ENCODE peak calls at places on chromosomes 2 and 18, in eight cellular contexts. F is HT1080, N is NCI-H1694, J is AG04450, I is thoracic aorta, X is progenitor cell of endocrine pancreas, K is GM23248, V is NCI-H187 treated with DMSO at 0.1 percent for 48 hours. G is an unnamed sample.

GRCh38 chr2:107529146-107529545 is 297.5 kb upstream of the RGPD4 start:
- DNase-seq in F (peak), X (no peak), J (no peak), I (no peak), N (peak), K (peak), V (no peak), G (no peak)

GRCh38 chr2:160394153-160394552 is 99.5 kb downstream of the RBMS1 start:
- DNase-seq in F (no peak), J (no peak), X (no peak), N (no peak), I (no peak), V (no peak), K (no peak), G (no peak)

GRCh38 chr2:146927080-146927714 is 917.6 kb upstream of the ACVR2A start:
- DNase-seq in X (peak), J (no peak), V (no peak), K (peak), F (peak), N (peak), I (no peak), G (peak)

GRCh38 chr18:64403784-64404498 is 255.1 kb upstream of the LINC00305 start:
- DNase-seq in J (no peak), N (no peak), I (no peak), K (no peak), X (no peak), V (no peak), F (peak), G (no peak)

GRCh38 chr2:239252433-239253200 is 148.2 kb downstream of the HDAC4 start:
- DNase-seq in V (no peak), F (no peak), K (peak), I (no peak), N (no peak), J (no peak), X (no peak), G (no peak)

GRCh38 chr18:27966872-27967271 is 210.1 kb downstream of the CDH2 start:
- DNase-seq in V (no peak), F (no peak), K (peak), X (no peak), I (no peak), N (no peak), J (no peak), G (no peak)

GRCh38 chr2:73922681-73923080 is 4.0 kb upstream of the DGUOK start:
- DNase-seq in J (no peak), V (no peak), F (no peak), I (no peak), X (no peak), N (no peak), K (no peak), G (no peak)

GRCh38 chr2:190136259-190136658 is 73.7 kb upstream of the MSTN start:
- DNase-seq in N (no peak), K (no peak), X (no peak), V (no peak), J (no peak), F (no peak), I (no peak), G (no peak)

GRCh38 chr2:26172189-26172865 is 561 bp upstream of the GAREM2 start:
- DNase-seq in N (no peak), I (no peak), X (no peak), F (no peak), K (no peak), J (no peak), V (no peak), G (no peak)

GRCh38 chr2:96760986-96761832 is 507 bp downstream of the CNNM4 start:
- DNase-seq in V (no peak), I (no peak), X (no peak), N (no peak), F (no peak), K (peak), J (no peak), G (no peak)

GRCh38 chr2:38535745-38536506 is 66.8 kb downstream of the HNRNPLL start:
- DNase-seq in J (no peak), V (no peak), I (no peak), X (peak), F (no peak), K (peak), N (peak), G (peak)

GRCh38 chr2:151264157-151264835 is 2.6 kb upstream of the RBM43 start:
- DNase-seq in F (no peak), J (no peak), K (no peak), I (no peak), V (no peak), X (no peak), N (peak), G (no peak)

GRCh38 chr18:36593001-36593400 is 235.8 kb downstream of the TPGS2 start:
- DNase-seq in V (no peak), X (no peak), I (no peak), K (peak), J (no peak), N (no peak), F (peak), G (no peak)

GRCh38 chr2:1864301-1864980 is 120.1 kb upstream of the PXDN start:
- DNase-seq in I (no peak), X (no peak), K (no peak), V (no peak), J (no peak), F (no peak), N (no peak), G (no peak)

GRCh38 chr18:76686737-76687231 is 135.6 kb upstream of the ZNF236 start:
- DNase-seq in K (peak), V (no peak), N (no peak), I (no peak), X (peak), J (peak), F (peak), G (peak)

GRCh38 chr2:41597672-41598071 is 450.1 kb upstream of the PKDCC start:
- DNase-seq in I (no peak), K (no peak), J (no peak), V (no peak), F (no peak), X (no peak), N (no peak), G (no peak)

GRCh38 chr2:214126135-214126534 is 284.7 kb upstream of the VWC2L start:
- DNase-seq in J (no peak), I (no peak), N (no peak), X (no peak), K (peak), V (no peak), F (peak), G (peak)

GRCh38 chr18:58069104-58069503 is 25.1 kb downstream of the NEDD4L start:
- DNase-seq in I (no peak), K (no peak), J (no peak), V (no peak), F (no peak), N (no peak), X (no peak), G (no peak)

GRCh38 chr2:144414324-144414845 is 105.5 kb downstream of the ZEB2 start:
- DNase-seq in J (peak), N (no peak), K (peak), V (no peak), I (no peak), X (no peak), F (peak), G (no peak)

GRCh38 chr2:143907801-143908200 is 612.1 kb downstream of the ZEB2 start:
- DNase-seq in I (no peak), V (no peak), X (no peak), N (no peak), K (peak), F (no peak), J (no peak), G (no peak)

GRCh38 chr2:21042958-21043743 is 722 bp downstream of the APOB start:
- DNase-seq in I (no peak), J (peak), V (no peak), N (peak), F (peak), K (peak), X (peak), G (peak)

GRCh38 chr2:190591972-190592371 is 56.9 kb upstream of the NAB1 start:
- DNase-seq in I (no peak), J (no peak), F (no peak), X (no peak), V (no peak), K (no peak), N (no peak), G (no peak)

GRCh38 chr18:7521226-7521856 is 45.8 kb upstream of the PTPRM start:
- DNase-seq in V (no peak), K (no peak), N (no peak), X (no peak), I (no peak), J (no peak), F (no peak), G (no peak)

GRCh38 chr2:229601936-229602335 is 112.4 kb downstream of the DNER start:
- DNase-seq in I (no peak), X (no peak), V (no peak), J (no peak), K (no peak), N (no peak), F (peak), G (no peak)

GRCh38 chr2:105775809-105776559 is 31.3 kb downstream of the NCK2 start:
- DNase-seq in F (no peak), V (no peak), J (no peak), K (no peak), X (no peak), I (no peak), N (no peak), G (no peak)

GRCh38 chr2:136058951-136059530 is 58.9 kb downstream of the CXCR4 start:
- DNase-seq in N (no peak), V (no peak), F (no peak), K (no peak), J (no peak), X (no peak), I (no peak), G (no peak)

GRCh38 chr2:238370482-238371372 is 50.4 kb downstream of the TRAF3IP1 start:
- DNase-seq in F (peak), J (peak), N (peak), X (peak), V (no peak), K (peak), I (no peak), G (peak)

GRCh38 chr2:16126141-16126968 is 186.0 kb downstream of the MYCN start:
- DNase-seq in K (no peak), J (no peak), V (no peak), X (no peak), I (no peak), F (peak), N (no peak), G (no peak)

GRCh38 chr2:54384301-54385035 is 71.7 kb upstream of the SPTBN1 start:
- DNase-seq in K (no peak), I (no peak), X (no peak), J (no peak), V (no peak), F (no peak), N (no peak), G (no peak)